ENCODE peak calls at places on chromosomes 2 and 18, in nine cellular contexts. M, C, E, D, F, L, G, T and R are unnamed samples.

GRCh38 chr2:65366595-65367125 is 65.7 kb downstream of the SPRED2 start:
- DNase-seq in G (peak), E (no peak), M (no peak), D (peak), T (peak), C (no peak), F (no peak), L (no peak), R (no peak)

GRCh38 chr2:1841461-1841860 is 97.1 kb upstream of the PXDN start:
- DNase-seq in G (no peak), F (no peak), C (no peak), E (no peak), T (no peak), L (no peak), D (no peak), M (no peak), R (no peak)

GRCh38 chr2:64819774-64820688 is 166.3 kb upstream of the SERTAD2 start:
- DNase-seq in M (no peak), L (no peak), D (no peak), F (no peak), C (no peak), E (no peak), G (no peak), T (peak), R (no peak)

GRCh38 chr2:58106896-58107295 is 60.3 kb downstream of the VRK2 start:
- DNase-seq in T (no peak), L (no peak), C (no peak), E (no peak), M (no peak), F (no peak), D (no peak), G (peak), R (no peak)

GRCh38 chr2:191302459-191303155 is 57.4 kb downstream of the MYO1B start:
- DNase-seq in T (no peak), C (no peak), G (peak), D (peak), M (no peak), L (no peak), F (no peak), E (no peak), R (no peak)

GRCh38 chr18:39799010-39799409 is 2156.0 kb upstream of the PIK3C3 start:
- DNase-seq in M (no peak), E (no peak), D (peak), C (no peak), F (no peak), L (no peak), G (no peak), T (no peak), R (no peak)

GRCh38 chr2:64329848-64330247 is 124.1 kb upstream of the LGALSL start:
- DNase-seq in E (no peak), G (peak), F (peak), L (no peak), M (no peak), T (no peak), C (peak), D (no peak), R (no peak)

GRCh38 chr2:53913721-53914120 is 54.0 kb upstream of the GPR75 start:
- DNase-seq in F (no peak), D (no peak), C (no peak), L (no peak), M (no peak), T (peak), E (no peak), G (peak), R (no peak)

GRCh38 chr2:167122389-167122788 is 234.1 kb downstream of the XIRP2 start:
- DNase-seq in T (no peak), G (no peak), M (no peak), L (no peak), E (no peak), C (no peak), F (no peak), D (no peak), R (no peak)

GRCh38 chr2:102051659-102052366 is 60.1 kb downstream of the IL1R2 start:
- DNase-seq in C (no peak), M (no peak), L (no peak), T (no peak), D (no peak), F (no peak), G (peak), E (no peak), R (no peak)

GRCh38 chr2:23637011-23637778 is 252.2 kb downstream of the KLHL29 start:
- DNase-seq in D (no peak), G (peak), E (no peak), T (no peak), F (no peak), C (no peak), L (no peak), M (peak), R (no peak)

GRCh38 chr2:196808281-196808680 is 874 bp downstream of the C2orf66 start:
- DNase-seq in D (peak), F (no peak), C (no peak), G (no peak), M (no peak), E (no peak), T (no peak), L (no peak), R (no peak)

GRCh38 chr2:232028071-232028470 is 66.6 kb downstream of the DIS3L2 start:
- DNase-seq in T (no peak), L (no peak), D (no peak), E (no peak), M (no peak), C (no peak), F (no peak), G (peak), R (no peak)

GRCh38 chr2:191389288-191389687 is 144.1 kb downstream of the MYO1B start:
- DNase-seq in T (no peak), D (no peak), F (no peak), G (no peak), E (no peak), M (no peak), L (no peak), C (no peak), R (no peak)

GRCh38 chr2:230634146-230634545 is 78.5 kb upstream of the CAB39 start:
- DNase-seq in D (no peak), E (no peak), G (no peak), F (no peak), T (no peak), L (no peak), M (no peak), C (no peak), R (no peak)

GRCh38 chr2:171889333-171889732 is 4.7 kb downstream of the SLC25A12 start:
- DNase-seq in G (no peak), L (no peak), D (no peak), F (no peak), C (no peak), M (no peak), E (no peak), T (no peak), R (no peak)

GRCh38 chr2:190716176-190716807 is 67.4 kb downstream of the NAB1 start:
- DNase-seq in E (no peak), D (no peak), F (no peak), M (no peak), C (no peak), G (no peak), L (no peak), T (no peak), R (no peak)

GRCh38 chr2:217790681-217791392 is 212.0 kb downstream of the TNS1 start:
- DNase-seq in M (no peak), L (no peak), C (peak), T (no peak), D (no peak), F (no peak), E (peak), G (peak), R (peak)

GRCh38 chr2:47501374-47502200 is 98.6 kb downstream of the MSH2 start:
- DNase-seq in D (no peak), F (no peak), L (no peak), C (no peak), M (no peak), E (no peak), T (no peak), G (peak), R (no peak)

GRCh38 chr2:120888851-120889250 is 153.2 kb downstream of the GLI2 start:
- DNase-seq in G (no peak), T (no peak), L (no peak), E (no peak), D (no peak), M (no peak), F (no peak), C (no peak), R (no peak)

GRCh38 chr2:49860834-49861233 is 706.5 kb upstream of the FSHR start:
- DNase-seq in G (no peak), M (no peak), C (no peak), E (no peak), D (no peak), L (no peak), F (no peak), T (no peak), R (no peak)

GRCh38 chr2:152508446-152508845 is 173.5 kb downstream of the FMNL2 start:
- DNase-seq in C (no peak), E (no peak), M (no peak), T (no peak), D (peak), L (no peak), F (no peak), G (peak), R (no peak)

GRCh38 chr2:220572385-220572784 is 945.0 kb downstream of the SLC4A3 start:
- DNase-seq in M (no peak), F (no peak), G (peak), L (no peak), D (no peak), T (no peak), C (no peak), E (no peak), R (no peak)

GRCh38 chr2:23844905-23845304 is 82.0 kb downstream of the ATAD2B start:
- DNase-seq in F (no peak), L (no peak), E (no peak), G (no peak), D (no peak), C (no peak), T (no peak), M (no peak), R (no peak)

GRCh38 chr2:37085731-37086147 is 1.4 kb downstream of the GPATCH11 start:
- DNase-seq in E (no peak), G (peak), L (no peak), D (peak), M (no peak), F (no peak), T (no peak), C (no peak), R (no peak)

GRCh38 chr2:37080674-37081073 is 3.5 kb downstream of the HEATR5B start:
- DNase-seq in T (no peak), L (no peak), D (no peak), C (no peak), M (no peak), F (no peak), G (no peak), E (no peak), R (no peak)

GRCh38 chr2:37084797-37085196 is 479 bp downstream of the GPATCH11 start:
- DNase-seq in D (no peak), L (no peak), E (no peak), F (no peak), M (no peak), C (no peak), G (no peak), T (no peak), R (no peak)

GRCh38 chr2:37080231-37080630 is 3.9 kb downstream of the HEATR5B start:
- DNase-seq in E (no peak), L (no peak), T (no peak), D (no peak), M (no peak), F (no peak), C (no peak), G (peak), R (no peak)

DNA sequence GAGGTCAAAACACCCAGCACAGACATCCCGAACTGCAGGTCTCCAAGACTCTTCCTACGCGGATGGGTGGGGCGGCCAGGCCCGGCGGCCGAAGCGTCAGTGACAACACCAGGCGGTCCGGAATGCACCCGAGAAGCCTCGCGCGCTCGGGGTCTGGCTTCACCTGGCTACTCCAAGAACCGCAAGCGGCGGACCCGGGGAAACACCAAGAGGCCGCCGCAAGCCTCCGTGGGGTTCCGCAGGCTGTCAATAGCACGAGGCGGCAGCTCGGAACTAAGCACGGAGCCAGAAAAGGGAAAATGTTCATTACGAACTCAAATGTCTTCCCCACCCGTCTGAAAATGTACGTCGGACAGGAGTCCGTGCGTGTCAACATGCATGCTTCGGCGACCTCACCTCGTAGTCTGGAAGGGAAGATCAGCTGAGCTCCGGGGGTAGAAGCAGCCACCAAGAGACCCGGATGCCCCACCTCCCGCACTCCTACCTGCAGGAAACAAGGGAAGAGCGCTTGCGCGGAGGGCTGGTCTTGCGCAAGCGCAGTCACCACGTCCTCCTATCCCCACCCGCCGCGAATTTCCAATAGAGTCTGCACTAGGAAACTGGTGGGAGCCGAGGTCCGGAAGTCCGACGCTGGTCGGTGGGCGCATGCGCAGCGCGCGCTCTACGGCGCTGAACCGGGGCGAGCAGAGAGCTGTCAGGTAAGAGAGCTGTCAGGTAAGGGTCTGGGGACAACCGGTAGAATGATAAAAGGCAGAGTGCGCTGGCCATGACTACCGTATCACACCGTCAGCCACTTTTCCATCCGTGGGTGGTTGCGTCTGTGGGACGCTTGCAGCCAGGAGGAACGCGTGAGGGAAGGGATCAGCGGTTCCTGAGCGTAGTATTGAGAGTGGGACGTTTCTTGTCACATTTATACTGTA is at the start of the genes GPATCH11 and HEATR5B:
- DNase-seq in E (peak), M (peak), C (peak), F (peak), T (peak), L (peak), D (peak), G (peak), R (peak)
- TF ChIP-seq POLR2A in E (no peak), M (peak), C (no peak), F (peak), T (peak), L (peak), D (peak), G (no peak), R (no peak)

GRCh38 chr2:119429225-119430000 is 2.2 kb upstream of the TMEM37 start:
- DNase-seq in F (no peak), C (no peak), T (peak), M (no peak), G (no peak), D (no peak), E (no peak), L (no peak), R (no peak)
- H3K27ac ChIP-seq in F (no peak), C (peak), T (no peak), M (no peak), G (no peak), D (no peak), E (peak), L (peak), R (peak)

GRCh38 chr2:203711399-203711798 is 5.0 kb downstream of the CD28 start:
- DNase-seq in M (no peak), T (no peak), L (no peak), D (no peak), C (no peak), F (no peak), G (no peak), E (no peak), R (no peak)
- TF ChIP-seq POLR2A in M (no peak), T (no peak), L (no peak), D (no peak), C (no peak), F (no peak), G (no peak), E (no peak), R (no peak)

GRCh38 chr2:74575320-74575719 is 20.8 kb downstream of the DOK1 start:
- DNase-seq in M (no peak), L (no peak), D (no peak), G (no peak), C (no peak), E (no peak), F (no peak), T (no peak), R (no peak)

GRCh38 chr2:74569686-74570085 is 15.2 kb downstream of the DOK1 start:
- DNase-seq in D (no peak), F (no peak), C (no peak), M (no peak), E (no peak), T (no peak), G (no peak), L (no peak), R (no peak)

GRCh38 chr2:74573747-74574562 is 19.4 kb downstream of the DOK1 start:
- DNase-seq in T (peak), L (no peak), C (no peak), D (no peak), M (no peak), F (no peak), G (peak), E (no peak), R (no peak)

GRCh38 chr2:74571058-74571457 is 16.5 kb downstream of the DOK1 start:
- DNase-seq in M (no peak), T (peak), C (no peak), L (no peak), E (no peak), F (no peak), D (no peak), G (no peak), R (no peak)

DNA sequence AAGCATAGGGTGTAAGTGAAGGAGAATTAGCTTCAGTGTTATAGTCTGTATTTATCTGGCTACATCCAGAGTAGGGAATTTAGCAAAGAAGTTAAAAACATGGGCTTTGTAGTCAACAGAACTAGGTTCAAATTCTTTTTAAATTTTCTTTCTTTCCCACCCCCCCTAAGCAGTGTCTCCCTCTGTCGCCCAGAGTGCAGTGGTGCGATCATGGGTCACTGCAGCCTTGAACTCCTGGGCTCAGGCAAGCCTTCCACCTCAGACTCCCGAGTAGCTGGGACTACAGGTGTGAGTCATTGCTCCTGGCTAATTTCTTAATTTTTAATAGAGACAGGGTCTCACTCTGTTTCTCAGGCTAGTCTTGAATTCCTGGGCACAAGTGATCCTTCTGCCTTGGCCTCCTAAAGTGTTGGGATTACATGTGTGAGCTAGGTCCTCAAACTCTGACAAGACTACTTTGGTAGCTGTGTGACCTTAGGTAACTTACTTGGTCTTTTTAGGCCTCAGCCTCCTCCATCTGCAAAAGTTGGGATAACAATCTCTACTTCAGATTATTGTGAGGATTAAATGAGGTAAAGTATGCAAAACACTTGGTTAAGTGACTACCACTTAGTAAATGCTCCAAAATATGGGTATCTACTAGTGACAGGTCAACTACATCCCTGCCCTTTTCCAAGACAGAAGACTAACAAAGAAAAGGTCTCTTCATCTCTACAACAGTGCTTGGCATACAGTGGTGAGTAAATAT is 17.8 kb downstream of the DOK1 start:
- DNase-seq in F (no peak), D (no peak), M (no peak), G (no peak), T (no peak), C (no peak), E (no peak), L (no peak), R (no peak)
- H3K27ac ChIP-seq in F (no peak), D (no peak), M (no peak), G (no peak), T (peak), C (no peak), E (peak), L (no peak), R (no peak)

GRCh38 chr18:7624697-7625096 is 57.6 kb downstream of the PTPRM start:
- DNase-seq in F (no peak), L (no peak), T (no peak), C (no peak), D (no peak), E (no peak), G (no peak), M (no peak), R (no peak)
- TF ChIP-seq POLR2A in F (no peak), L (no peak), T (no peak), C (no peak), D (no peak), E (no peak), G (no peak), M (no peak), R (no peak)